ENCODE peak calls at places on chromosomes 13 and 19, in five cellular contexts. S is HL-60, I is HCT116, U is GM12878, V is GM23338. T is an unnamed sample.
A peak's percentile ranks its signal among the peaks of the same experiment; 100 is the strongest.

GRCh38 chr19:35404879-35405622 is 34.2 kb downstream of the GPR42 start:
- DNase-seq in S (no peak), I (no peak), U (peak; percentile 95), V (peak; percentile 63), T (no peak)

GRCh38 chr13:51816604-51817254 is 12.8 kb upstream of the DHRS12 start:
- DNase-seq in S (no peak), I (peak; percentile 23), U (no peak), V (no peak), T (no peak)

GRCh38 chr19:19677579-19677978 is 8.9 kb downstream of the ZNF101 start:
- DNase-seq in S (no peak), I (no peak), U (no peak), V (no peak), T (no peak)

GRCh38 chr19:32324631-32325215 is 20.7 kb upstream of the ZNF507 start:
- DNase-seq in S (no peak), I (no peak), U (no peak), V (no peak), T (no peak)

GRCh38 chr13:79870123-79870522 is 389.2 kb downstream of the NDFIP2 start:
- DNase-seq in S (no peak), I (no peak), U (no peak), V (peak; percentile 23), T (no peak)

GRCh38 chr19:39166571-39167391 is 30.0 kb upstream of the NCCRP1 start:
- DNase-seq in S (no peak), I (no peak), U (no peak), V (no peak), T (no peak)

GRCh38 chr19:14048439-14049153 is 13.3 kb downstream of the PALM3 start:
- DNase-seq in S (peak; percentile 78), I (no peak), U (no peak), V (peak; percentile 86), T (no peak)

GRCh38 chr13:101623469-101624209 is 171.2 kb downstream of the ITGBL1 start:
- DNase-seq in S (no peak), I (no peak), U (no peak), V (no peak), T (no peak)

GRCh38 chr13:99298056-99298455 is 9.1 kb downstream of the GPR183 start:
- DNase-seq in S (no peak), I (no peak), U (no peak), V (no peak), T (no peak)

GRCh38 chr19:3389446-3389778 is 23.0 kb downstream of the NFIC start:
- DNase-seq in S (no peak), I (no peak), U (no peak), V (no peak), T (no peak)

GRCh38 chr13:40333238-40333637 is 333.2 kb downstream of the FOXO1 start:
- DNase-seq in S (no peak), I (no peak), U (no peak), V (no peak), T (no peak)

GRCh38 chr19:53892981-53893325 is 11.0 kb downstream of the PRKCG start:
- DNase-seq in S (no peak), I (no peak), U (no peak), V (peak; percentile 87), T (no peak)

GRCh38 chr19:42311612-42312160 is 1.4 kb upstream of the TMEM145 start:
- DNase-seq in S (no peak), I (no peak), U (no peak), V (peak; percentile 66), T (no peak)

GRCh38 chr19:28609091-28609755 is 603.7 kb downstream of the UQCRFS1 start:
- DNase-seq in S (no peak), I (no peak), U (no peak), V (no peak), T (no peak)

GRCh38 chr13:38386421-38386820 is 36.8 kb downstream of the UFM1 start:
- DNase-seq in S (no peak), I (no peak), U (no peak), V (no peak), T (no peak)

GRCh38 chr19:40281381-40282208 is 3.5 kb downstream of the AKT2 start:
- DNase-seq in S (no peak), I (no peak), U (no peak), V (no peak), T (no peak)

GRCh38 chr19:35144600-35145436 is 1.8 kb downstream of the FXYD7 start:
- DNase-seq in S (no peak), I (no peak), U (no peak), V (peak; percentile 98), T (no peak)

GRCh38 chr19:53583181-53583580 is 45.2 kb downstream of the ZNF331 start:
- DNase-seq in S (no peak), I (no peak), U (no peak), V (no peak), T (no peak)

GRCh38 chr19:411723-412355 is 2.9 kb upstream of the C2CD4C start:
- DNase-seq in S (no peak), I (no peak), U (no peak), V (no peak), T (no peak)

GRCh38 chr13:113149711-113150544 is 8.5 kb upstream of the PROZ start:
- DNase-seq in S (no peak), I (no peak), U (no peak), V (no peak), T (no peak)

GRCh38 chr13:76696370-76696769 is 189.8 kb downstream of the KCTD12 start:
- DNase-seq in S (no peak), I (no peak), U (no peak), V (no peak), T (no peak)

GRCh38 chr19:29551774-29552173 is 26.0 kb downstream of the VSTM2B start:
- DNase-seq in S (no peak), I (no peak), U (no peak), V (no peak), T (no peak)

GRCh38 chr13:33218426-33218825 is 67.1 kb downstream of the STARD13 start:
- DNase-seq in S (no peak), I (no peak), U (no peak), V (no peak), T (no peak)

GRCh38 chr13:66849706-66850105 is 380.4 kb downstream of the PCDH9 start:
- DNase-seq in S (no peak), I (no peak), U (no peak), V (peak; percentile 50), T (no peak)

GRCh38 chr13:27126877-27127276 is 44.7 kb downstream of the USP12 start:
- DNase-seq in S (no peak), I (no peak), U (no peak), V (no peak), T (no peak)
- TF ChIP-seq REST in S (no peak), I (no peak), U (no peak), V (no peak), T (no peak)

GRCh38 chr13:108911807-108912206 is 282.4 kb downstream of the MYO16 start:
- DNase-seq in S (no peak), I (no peak), U (no peak), V (no peak), T (no peak)

GRCh38 chr13:108915095-108915633 is 285.8 kb downstream of the MYO16 start:
- DNase-seq in S (peak; percentile 37), I (no peak), U (no peak), V (peak; percentile 39), T (no peak)

GRCh38 chr13:108919036-108919907 is 289.9 kb downstream of the MYO16 start:
- DNase-seq in S (no peak), I (no peak), U (no peak), V (no peak), T (no peak)

GRCh38 chr13:108917581-108917980 is 288.2 kb downstream of the MYO16 start:
- DNase-seq in S (no peak), I (no peak), U (no peak), V (no peak), T (no peak)

DNA sequence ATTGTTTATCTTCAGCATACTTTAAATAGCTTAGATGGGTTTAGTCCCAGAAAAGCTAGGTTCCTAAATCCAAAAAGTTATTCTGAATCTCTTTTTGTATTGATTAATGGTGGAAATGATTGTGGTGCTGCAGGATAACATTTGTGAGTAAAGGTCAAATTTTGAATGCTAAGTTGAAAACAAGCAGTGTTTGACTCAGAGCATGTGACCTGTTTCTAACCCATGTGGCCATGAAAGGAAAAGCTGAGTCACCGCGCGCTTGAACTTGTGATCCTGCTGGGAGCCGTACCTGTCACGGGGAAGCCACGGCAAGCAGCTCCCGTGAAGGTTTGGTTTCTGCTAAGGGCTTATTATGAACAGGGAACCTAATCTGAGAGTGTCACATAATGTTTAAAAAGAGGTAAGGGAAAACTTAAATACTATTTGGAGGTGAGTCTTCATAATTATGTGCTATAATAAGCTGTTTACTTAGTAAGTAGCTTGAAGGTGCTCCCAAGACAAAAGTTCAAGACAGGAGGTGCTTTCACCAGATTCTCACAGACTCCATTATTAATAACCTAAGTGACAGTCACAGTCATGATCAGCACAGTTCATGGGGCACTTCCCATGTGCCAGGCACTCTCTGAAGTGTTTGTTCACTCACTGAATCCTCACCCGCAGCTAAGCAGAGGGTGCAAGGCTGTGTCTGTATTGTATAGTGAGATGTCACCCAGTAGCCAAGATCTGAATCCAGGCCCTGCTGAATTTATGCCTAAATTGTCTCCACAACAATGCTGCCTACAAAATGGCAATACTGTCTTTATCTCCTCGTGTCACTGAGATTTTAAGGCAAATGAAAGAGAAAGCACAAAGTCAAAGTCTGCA is 286.5 kb downstream of the MYO16 start:
- DNase-seq in S (peak; percentile 92), I (peak; percentile 91), U (peak; percentile 52), V (peak; percentile 62), T (no peak)
- TF ChIP-seq POLR2AphosphoS5 in S (peak; percentile 40), I (peak; percentile 56), U (no peak), V (no peak), T (no peak)

GRCh38 chr19:57903298-57904174 is 12.9 kb downstream of the ZNF417 start:
- DNase-seq in S (no peak), I (peak; percentile 4), U (no peak), V (peak; percentile 73), T (no peak)
- TF ChIP-seq CTCF in S (peak; percentile 15), I (peak; percentile 13), U (peak; percentile 42), V (peak; percentile 70), T (peak; percentile 74)

DNA sequence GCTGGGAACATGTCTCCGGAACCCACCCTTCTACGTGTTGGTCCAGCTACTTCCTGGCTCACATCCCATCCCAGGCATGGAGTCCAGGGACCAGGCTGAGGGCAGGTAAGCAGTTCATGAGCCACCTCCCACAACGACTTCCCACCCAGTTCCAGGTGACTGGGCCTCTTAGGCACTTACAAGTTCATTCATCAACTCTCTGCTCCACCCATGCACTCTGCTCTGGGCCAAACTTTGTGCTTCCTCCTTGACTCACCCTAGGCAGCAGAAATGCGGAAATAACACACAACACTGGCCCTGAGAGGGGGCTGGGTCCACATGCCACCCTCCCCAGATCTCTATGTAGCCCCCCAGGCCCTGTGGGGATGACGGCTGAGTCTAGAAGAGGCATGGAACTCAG is 20.5 kb downstream of the IQCN start:
- DNase-seq in S (peak; percentile 81), I (no peak), U (no peak), V (no peak), T (no peak)
- TF ChIP-seq REST in S (no peak), I (no peak), U (no peak), V (no peak), T (no peak)

GRCh38 chr19:5896365-5897076 is 7.1 kb downstream of the NDUFA11 start:
- DNase-seq in S (no peak), I (no peak), U (no peak), V (no peak), T (no peak)
- TF ChIP-seq POLR2AphosphoS5 in S (no peak), I (no peak), U (no peak), V (no peak), T (no peak)